ENCODE peak calls at places on chromosomes 12 and 14, in seven cellular contexts. One of them, this sample, is unnamed.

GRCh38 chr12:100799770-100800169 is 5.2 kb downstream of the ANO4 start:
- DNase-seq in AG04450: no peak
- DNase-seq in foreskin keratinocyte: peak
- DNase-seq in ovary: no peak
- DNase-seq in CD4-positive, alpha-beta T cell: no peak
- DNase-seq in kidney: no peak
- DNase-seq in fibroblast of the conjunctiva: no peak
- DNase-seq in this sample: no peak

GRCh38 chr14:77268989-77269595 is 1.9 kb downstream of the NGB start:
- DNase-seq in AG04450: no peak
- DNase-seq in foreskin keratinocyte: peak
- DNase-seq in ovary: no peak
- DNase-seq in CD4-positive, alpha-beta T cell: no peak
- DNase-seq in kidney: no peak
- DNase-seq in fibroblast of the conjunctiva: no peak
- DNase-seq in this sample: no peak

GRCh38 chr12:69397978-69398377 is 38.4 kb downstream of the YEATS4 start:
- DNase-seq in AG04450: no peak
- DNase-seq in foreskin keratinocyte: no peak
- DNase-seq in ovary: no peak
- DNase-seq in CD4-positive, alpha-beta T cell: no peak
- DNase-seq in kidney: no peak
- DNase-seq in fibroblast of the conjunctiva: no peak
- DNase-seq in this sample: no peak

GRCh38 chr12:99984271-99985128 is at the start of gene ANKS1B:
- DNase-seq in AG04450: no peak
- DNase-seq in foreskin keratinocyte: no peak
- DNase-seq in ovary: peak
- DNase-seq in CD4-positive, alpha-beta T cell: no peak
- DNase-seq in kidney: peak
- DNase-seq in fibroblast of the conjunctiva: no peak
- DNase-seq in this sample: peak

GRCh38 chr14:79825046-79825521 is 386.2 kb downstream of the DIO2 start:
- DNase-seq in AG04450: no peak
- DNase-seq in foreskin keratinocyte: no peak
- DNase-seq in ovary: no peak
- DNase-seq in CD4-positive, alpha-beta T cell: no peak
- DNase-seq in kidney: no peak
- DNase-seq in fibroblast of the conjunctiva: peak
- DNase-seq in this sample: no peak

GRCh38 chr12:44465139-44465538 is 411.0 kb downstream of the NELL2 start:
- DNase-seq in AG04450: no peak
- DNase-seq in foreskin keratinocyte: no peak
- DNase-seq in ovary: no peak
- DNase-seq in CD4-positive, alpha-beta T cell: no peak
- DNase-seq in kidney: no peak
- DNase-seq in fibroblast of the conjunctiva: no peak
- DNase-seq in this sample: no peak

GRCh38 chr12:58896278-58896677 is 24.0 kb downstream of the LRIG3 start:
- DNase-seq in AG04450: no peak
- DNase-seq in foreskin keratinocyte: peak
- DNase-seq in ovary: no peak
- DNase-seq in CD4-positive, alpha-beta T cell: no peak
- DNase-seq in kidney: no peak
- DNase-seq in fibroblast of the conjunctiva: no peak
- DNase-seq in this sample: no peak

GRCh38 chr14:21014761-21015190 is 10.1 kb downstream of the NDRG2 start:
- DNase-seq in AG04450: peak
- DNase-seq in foreskin keratinocyte: peak
- DNase-seq in ovary: peak
- DNase-seq in CD4-positive, alpha-beta T cell: peak
- DNase-seq in kidney: no peak
- DNase-seq in fibroblast of the conjunctiva: peak
- DNase-seq in this sample: peak

GRCh38 chr14:30225171-30225570 is 297.5 kb upstream of the PRKD1 start:
- DNase-seq in AG04450: no peak
- DNase-seq in foreskin keratinocyte: no peak
- DNase-seq in ovary: no peak
- DNase-seq in CD4-positive, alpha-beta T cell: no peak
- DNase-seq in kidney: no peak
- DNase-seq in fibroblast of the conjunctiva: no peak
- DNase-seq in this sample: no peak

GRCh38 chr14:90388982-90389381 is 7.8 kb upstream of the CALM1 start:
- DNase-seq in AG04450: no peak
- DNase-seq in foreskin keratinocyte: peak
- DNase-seq in ovary: no peak
- DNase-seq in CD4-positive, alpha-beta T cell: no peak
- DNase-seq in kidney: no peak
- DNase-seq in fibroblast of the conjunctiva: no peak
- DNase-seq in this sample: no peak

GRCh38 chr12:71504471-71504852 is 64.9 kb downstream of the LGR5 start:
- DNase-seq in AG04450: no peak
- DNase-seq in foreskin keratinocyte: no peak
- DNase-seq in ovary: no peak
- DNase-seq in CD4-positive, alpha-beta T cell: no peak
- DNase-seq in kidney: no peak
- DNase-seq in fibroblast of the conjunctiva: no peak
- DNase-seq in this sample: peak

GRCh38 chr12:22321620-22322019 is 12.9 kb downstream of the ST8SIA1 start:
- DNase-seq in AG04450: no peak
- DNase-seq in foreskin keratinocyte: no peak
- DNase-seq in ovary: no peak
- DNase-seq in CD4-positive, alpha-beta T cell: no peak
- DNase-seq in kidney: no peak
- DNase-seq in fibroblast of the conjunctiva: no peak
- DNase-seq in this sample: no peak

GRCh38 chr14:88168498-88169165 is 154.4 kb downstream of the KCNK10 start:
- DNase-seq in AG04450: no peak
- DNase-seq in foreskin keratinocyte: peak
- DNase-seq in ovary: no peak
- DNase-seq in CD4-positive, alpha-beta T cell: peak
- DNase-seq in kidney: no peak
- DNase-seq in fibroblast of the conjunctiva: no peak
- DNase-seq in this sample: no peak

GRCh38 chr12:46825526-46826414 is at the start of gene SLC38A4:
- DNase-seq in AG04450: no peak
- DNase-seq in foreskin keratinocyte: peak
- DNase-seq in ovary: no peak
- DNase-seq in CD4-positive, alpha-beta T cell: no peak
- DNase-seq in kidney: peak
- DNase-seq in fibroblast of the conjunctiva: no peak
- DNase-seq in this sample: peak

GRCh38 chr12:132100306-132101065 is 43.6 kb downstream of the DDX51 start:
- DNase-seq in AG04450: no peak
- DNase-seq in foreskin keratinocyte: no peak
- DNase-seq in ovary: no peak
- DNase-seq in CD4-positive, alpha-beta T cell: no peak
- DNase-seq in kidney: no peak
- DNase-seq in fibroblast of the conjunctiva: no peak
- DNase-seq in this sample: no peak

GRCh38 chr12:47860279-47860841 is 40.7 kb upstream of the HDAC7 start:
- DNase-seq in AG04450: no peak
- DNase-seq in foreskin keratinocyte: no peak
- DNase-seq in ovary: no peak
- DNase-seq in CD4-positive, alpha-beta T cell: no peak
- DNase-seq in kidney: no peak
- DNase-seq in fibroblast of the conjunctiva: no peak
- DNase-seq in this sample: no peak

GRCh38 chr12:65276923-65277322 is 1.6 kb upstream of the MSRB3 start:
- DNase-seq in AG04450: no peak
- DNase-seq in foreskin keratinocyte: no peak
- DNase-seq in ovary: no peak
- DNase-seq in CD4-positive, alpha-beta T cell: no peak
- DNase-seq in kidney: no peak
- DNase-seq in fibroblast of the conjunctiva: no peak
- DNase-seq in this sample: no peak

GRCh38 chr14:32588448-32589320 is 259.6 kb downstream of the AKAP6 start:
- DNase-seq in AG04450: no peak
- DNase-seq in foreskin keratinocyte: peak
- DNase-seq in ovary: no peak
- DNase-seq in CD4-positive, alpha-beta T cell: no peak
- DNase-seq in kidney: no peak
- DNase-seq in fibroblast of the conjunctiva: peak
- DNase-seq in this sample: no peak

GRCh38 chr12:72540811-72541210 is 268.6 kb downstream of the TRHDE start:
- DNase-seq in AG04450: no peak
- DNase-seq in foreskin keratinocyte: peak
- DNase-seq in ovary: no peak
- DNase-seq in CD4-positive, alpha-beta T cell: no peak
- DNase-seq in kidney: no peak
- DNase-seq in fibroblast of the conjunctiva: no peak
- DNase-seq in this sample: no peak

GRCh38 chr12:93022603-93023340 is 93.7 kb upstream of the EEA1 start:
- DNase-seq in AG04450: no peak
- DNase-seq in foreskin keratinocyte: no peak
- DNase-seq in ovary: no peak
- DNase-seq in CD4-positive, alpha-beta T cell: no peak
- DNase-seq in kidney: no peak
- DNase-seq in fibroblast of the conjunctiva: no peak
- DNase-seq in this sample: no peak

GRCh38 chr14:91493169-91493568 is 16.9 kb downstream of the PPP4R3A start:
- DNase-seq in AG04450: no peak
- DNase-seq in foreskin keratinocyte: no peak
- DNase-seq in ovary: no peak
- DNase-seq in CD4-positive, alpha-beta T cell: no peak
- DNase-seq in kidney: no peak
- DNase-seq in fibroblast of the conjunctiva: no peak
- DNase-seq in this sample: no peak

This sample was measured in left ventricle myocardium superior.